ENCODE peak calls at places on chromosomes 4 and X, in eight cellular contexts. A, S, M, F, R, C, L and H are unnamed samples.

GRCh38 chrX:102832661-102833060 is 104.4 kb upstream of the RAB40AL start:
- DNase-seq in A (no peak), S (peak), M (no peak), F (peak), R (peak), C (no peak), L (no peak), H (peak)

GRCh38 chrX:63275127-63275526 is 76.0 kb downstream of the SPIN4 start:
- DNase-seq in A (peak), S (peak), M (peak), F (peak), R (peak), C (peak), L (no peak), H (no peak)

GRCh38 chr4:76745264-76745663 is 152.7 kb downstream of the SOWAHB start:
- DNase-seq in A (no peak), S (peak), M (no peak), F (no peak), R (peak), C (no peak), L (no peak), H (no peak)

GRCh38 chr4:84325625-84326024 is 173.5 kb downstream of the NKX6-1 start:
- DNase-seq in A (no peak), S (no peak), M (no peak), F (no peak), R (no peak), C (no peak), L (no peak), H (no peak)

GRCh38 chrX:110145854-110146253 is 142.9 kb downstream of the TMEM164 start:
- DNase-seq in A (no peak), S (peak), M (peak), F (peak), R (peak), C (no peak), L (no peak), H (peak)

GRCh38 chr4:104677122-104677521 is 182.4 kb upstream of the CXXC4 start:
- DNase-seq in A (no peak), S (no peak), M (no peak), F (no peak), R (no peak), C (no peak), L (no peak), H (peak)

GRCh38 chr4:78753091-78753490 is 23.1 kb upstream of the BMP2K start:
- DNase-seq in A (no peak), S (no peak), M (no peak), F (no peak), R (no peak), C (no peak), L (no peak), H (no peak)

GRCh38 chrX:14508025-14508690 is 21.2 kb upstream of the GLRA2 start:
- DNase-seq in A (no peak), S (no peak), M (no peak), F (no peak), R (no peak), C (no peak), L (no peak), H (no peak)

GRCh38 chrX:70168238-70169188 is 8.8 kb upstream of the DGAT2L6 start:
- DNase-seq in A (no peak), S (peak), M (no peak), F (peak), R (peak), C (no peak), L (no peak), H (peak)

GRCh38 chrX:65706041-65706828 is 38.8 kb downstream of the MSN start:
- DNase-seq in A (peak), S (peak), M (no peak), F (peak), R (peak), C (peak), L (no peak), H (peak)

GRCh38 chr4:54861201-54861600 is 203.4 kb downstream of the KIT start:
- DNase-seq in A (no peak), S (no peak), M (no peak), F (no peak), R (no peak), C (no peak), L (no peak), H (no peak)

GRCh38 chr4:140715121-140715520 is 41.1 kb downstream of the TBC1D9 start:
- DNase-seq in A (no peak), S (no peak), M (no peak), F (no peak), R (no peak), C (no peak), L (no peak), H (no peak)

GRCh38 chr4:77671051-77671450 is 65.4 kb downstream of the CXCL13 start:
- DNase-seq in A (no peak), S (no peak), M (no peak), F (no peak), R (no peak), C (no peak), L (no peak), H (no peak)

GRCh38 chr4:53043900-53044650 is 182.0 kb downstream of the RASL11B start:
- DNase-seq in A (no peak), S (no peak), M (no peak), F (no peak), R (no peak), C (no peak), L (no peak), H (no peak)

DNA sequence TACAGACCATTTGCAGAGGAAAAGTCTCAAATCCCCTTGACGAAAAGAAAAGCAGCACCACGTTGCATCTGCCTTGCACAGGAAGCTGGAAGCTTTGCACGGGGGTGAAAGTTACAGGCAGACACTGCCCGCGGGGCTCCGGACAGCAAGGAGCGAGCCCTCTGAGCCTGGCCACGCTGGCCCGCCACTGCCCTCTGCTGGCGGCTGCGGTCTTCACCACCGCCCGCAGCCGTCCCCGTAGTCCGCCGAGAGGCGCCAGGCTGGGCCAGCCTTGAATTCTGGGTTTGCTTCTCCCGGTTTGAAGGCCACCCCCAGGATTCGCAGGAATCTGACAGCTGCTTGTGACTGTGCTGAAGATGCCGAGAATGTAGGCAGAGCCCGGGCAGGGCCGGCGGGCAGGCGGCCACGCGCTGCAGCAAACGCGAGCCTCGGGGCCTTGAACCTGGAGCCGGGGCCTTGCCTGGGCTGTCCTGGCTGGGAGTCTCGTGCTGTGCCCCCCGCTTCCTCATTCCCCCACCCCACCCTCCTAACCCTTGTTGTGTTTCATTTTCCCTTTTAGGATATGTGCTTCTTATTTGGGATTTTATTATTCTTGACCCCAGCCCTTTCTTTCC is 49.2 kb downstream of the ENPP6 start:
- DNase-seq in A (peak), S (peak), M (peak), F (peak), R (peak), C (peak), L (peak), H (peak)
- H3K4me3 ChIP-seq in A (no peak), S (no peak), M (no peak), F (no peak), R (peak), C (no peak), L (peak), H (no peak)

GRCh38 chr4:186724861-186725419 is 1.3 kb upstream of the FAT1 start:
- DNase-seq in A (no peak), S (peak), M (no peak), F (no peak), R (peak), C (no peak), L (no peak), H (peak)
- H3K4me3 ChIP-seq in A (peak), S (peak), M (peak), F (peak), R (peak), C (peak), L (peak), H (peak)

GRCh38 chr4:19776021-19776459 is 475.7 kb upstream of the SLIT2 start:
- DNase-seq in A (no peak), S (peak), M (no peak), F (peak), R (peak), C (no peak), L (no peak), H (peak)
- H3K4me3 ChIP-seq in A (no peak), S (no peak), M (no peak), F (no peak), R (no peak), C (no peak), L (no peak), H (no peak)

GRCh38 chr4:68250151-68250930 is 4.8 kb upstream of the TMPRSS11B start:
- DNase-seq in A (no peak), S (no peak), M (no peak), F (no peak), R (no peak), C (no peak), L (no peak), H (no peak)
- H3K4me3 ChIP-seq in A (no peak), S (no peak), M (no peak), F (no peak), R (no peak), C (no peak), L (no peak), H (no peak)